ENCODE peak calls at places on chromosome 2, in seven cellular contexts. R is vagina; M is left ventricle myocardium inferior; Y is kidney; P is H9; J is CD8-positive, alpha-beta memory T cell; L is ascending aorta. S is an unnamed sample. For H3K4me1, the result is how much of the 10 kb centered on the place peaks cover.

GRCh38 chr2:48332286-48332685 is 197.7 kb upstream of the STON1 start:
- DNase-seq in R (no peak), M (no peak), Y (no peak), P (no peak), J (no peak), L (no peak), S (no peak)

GRCh38 chr2:96533292-96534073 is 3.1 kb upstream of the ARID5A start:
- DNase-seq in R (no peak), M (peak), Y (peak), P (no peak), J (no peak), L (peak), S (no peak)

GRCh38 chr2:234681206-234681605 is 184.3 kb upstream of the ARL4C start:
- DNase-seq in R (no peak), M (no peak), Y (no peak), P (no peak), J (no peak), L (no peak), S (no peak)

GRCh38 chr2:232897386-232897970 is 27.4 kb downstream of the SNORC start:
- DNase-seq in R (no peak), M (no peak), Y (no peak), P (no peak), J (no peak), L (no peak), S (no peak)

GRCh38 chr2:182541268-182541667 is 114.4 kb upstream of the PDE1A start:
- DNase-seq in R (no peak), M (no peak), Y (no peak), P (no peak), J (no peak), L (no peak), S (no peak)

GRCh38 chr2:124978597-124978996 is 953.5 kb downstream of the CNTNAP5 start:
- DNase-seq in R (no peak), M (no peak), Y (no peak), P (no peak), J (no peak), L (no peak), S (no peak)

GRCh38 chr2:95273911-95274290 is 348 bp upstream of the PROM2 start:
- DNase-seq in R (no peak), M (no peak), Y (no peak), P (no peak), J (peak), L (no peak), S (no peak)

GRCh38 chr2:85088921-85089320 is 44.3 kb upstream of the TCF7L1 start:
- DNase-seq in R (no peak), M (no peak), Y (no peak), P (peak), J (no peak), L (no peak), S (no peak)

GRCh38 chr2:196234672-196235071 is 63.3 kb upstream of the STK17B start:
- DNase-seq in R (no peak), M (no peak), Y (no peak), P (no peak), J (peak), L (no peak), S (no peak)

GRCh38 chr2:98568161-98568956 is 40.0 kb downstream of the COA5 start:
- DNase-seq in R (no peak), M (no peak), Y (no peak), P (no peak), J (no peak), L (no peak), S (no peak)

GRCh38 chr2:174078275-174078674 is 113.1 kb upstream of the SP3 start:
- DNase-seq in R (no peak), M (no peak), Y (no peak), P (no peak), J (no peak), L (no peak), S (no peak)

GRCh38 chr2:33786881-33787280 is 187.8 kb upstream of the FAM98A start:
- DNase-seq in R (no peak), M (no peak), Y (no peak), P (no peak), J (no peak), L (no peak), S (no peak)

GRCh38 chr2:180980943-180981898 is 816 bp downstream of the UBE2E3 start:
- DNase-seq in R (no peak), M (peak), Y (peak), P (no peak), J (peak), L (no peak), S (peak)

GRCh38 chr2:181393472-181393871 is 63.7 kb upstream of the ITGA4 start:
- DNase-seq in R (no peak), M (no peak), Y (no peak), P (no peak), J (no peak), L (no peak), S (no peak)

DNA sequence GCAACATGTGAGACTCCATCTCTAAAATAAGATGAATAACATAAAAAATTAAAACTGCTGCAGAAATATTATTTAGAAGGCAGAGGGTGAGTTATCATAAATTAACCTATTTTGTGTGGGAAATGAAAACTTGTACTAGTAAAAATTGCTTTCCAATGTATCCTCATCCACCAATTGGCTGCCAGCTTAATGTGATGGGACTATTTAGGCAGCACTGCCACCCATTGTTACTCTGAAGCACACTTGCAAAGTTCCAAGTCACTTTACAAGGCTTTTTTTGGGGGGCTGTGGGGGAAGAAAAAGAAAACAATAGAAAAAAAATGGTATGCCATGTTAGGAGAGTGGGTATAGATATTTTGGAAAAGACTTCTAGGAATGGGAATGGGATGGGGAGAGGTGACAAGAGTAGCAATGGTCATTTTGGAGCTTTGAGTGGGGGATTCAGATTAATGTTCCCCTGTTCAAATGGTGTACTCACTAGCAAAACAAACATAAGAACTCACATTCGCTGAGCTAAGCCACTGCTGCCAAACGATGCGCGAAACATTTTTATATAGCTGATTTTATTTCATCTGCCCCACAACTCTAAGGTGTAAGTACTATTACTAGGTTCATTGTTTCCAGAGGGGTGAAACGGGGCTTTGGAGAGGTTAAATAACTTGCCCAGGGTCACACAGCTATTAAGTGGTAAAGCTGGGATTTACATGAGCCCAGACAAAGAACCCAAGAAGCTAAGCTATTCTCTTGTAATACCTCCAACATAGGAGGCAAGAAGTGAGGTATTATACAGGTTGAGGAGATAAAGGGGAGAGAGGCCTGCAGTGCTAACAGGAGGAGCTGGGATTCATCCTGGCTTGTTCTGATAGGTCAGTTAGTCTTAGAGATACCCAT is 63.0 kb downstream of the MEIS1 start:
- DNase-seq in R (no peak), M (no peak), Y (no peak), P (no peak), J (no peak), L (no peak), S (no peak)
- H3K4me1 ChIP-seq in R (half or more), M (half or more), Y (under half), P (under half), J (under half), L (under half), S (under half)

DNA sequence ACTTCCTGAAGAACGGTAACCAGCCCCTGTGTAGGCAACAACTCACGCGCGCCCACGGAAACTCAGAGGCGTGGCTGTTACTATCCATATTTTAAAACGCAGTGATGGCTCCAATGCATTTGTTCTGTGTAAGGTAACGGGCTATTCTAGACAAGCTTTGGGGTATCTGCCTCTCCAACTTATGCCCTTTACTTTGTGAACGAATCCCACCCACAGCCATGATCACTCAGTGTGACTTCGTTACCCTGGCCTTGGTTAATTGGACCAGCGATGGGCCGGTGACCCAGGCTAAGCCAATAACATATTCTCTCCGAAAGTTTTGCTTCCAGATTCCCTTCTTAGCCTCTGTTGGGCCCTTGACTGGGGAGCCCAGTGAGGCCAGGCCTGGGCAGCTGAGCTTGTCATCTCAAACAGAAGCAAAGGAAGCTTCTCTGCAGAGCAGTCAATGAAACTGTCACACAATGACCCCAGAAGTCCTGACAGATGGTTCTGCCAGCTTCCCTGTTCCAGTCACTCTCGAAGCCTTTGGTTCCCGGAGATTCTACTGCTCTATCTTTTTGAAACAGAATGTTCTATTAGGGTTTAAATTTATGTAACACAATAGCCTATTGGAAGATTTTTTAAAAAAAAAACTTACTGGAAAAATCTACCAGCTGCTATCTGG is 30.7 kb upstream of the ROCK2 start:
- DNase-seq in R (no peak), M (no peak), Y (no peak), P (no peak), J (no peak), L (no peak), S (no peak)
- H3K4me1 ChIP-seq in R (under half), M (under half), Y (under half), P (under half), J (under half), L (under half), S (under half)

GRCh38 chr2:190410171-190410570 is 2.0 kb downstream of the MFSD6 start:
- DNase-seq in R (no peak), M (no peak), Y (no peak), P (no peak), J (no peak), L (no peak), S (no peak)
- H3K4me1 ChIP-seq in R (under half), M (under half), Y (under half), P (under half), J (half or more), L (under half), S (under half)

GRCh38 chr2:218265626-218266025 is 4.3 kb downstream of the AAMP start:
- DNase-seq in R (no peak), M (no peak), Y (peak), P (no peak), J (no peak), L (no peak), S (no peak)
- H3K4me1 ChIP-seq in R (under half), M (half or more), Y (under half), P (under half), J (under half), L (under half), S (under half)

S was measured in naive thymus-derived CD4-positive, alpha-beta T cell.